ENCODE peak calls at places on chromosomes 16 and 17, in seven cellular contexts. I is neural crest cell; S is bronchial epithelial cell; D is CD8-positive, alpha-beta T cell; A is mammary epithelial cell; H is fibroblast of the aortic adventitia; Y is heart left ventricle. L is an unnamed sample.

GRCh38 chr16:4273858-4274291 is 1.1 kb upstream of the TFAP4 start:
- DNase-seq in D (peak), H (peak), Y (peak), A (peak), I (peak), S (peak), L (peak)

GRCh38 chr17:74842599-74843351 is 16.9 kb downstream of the GRIN2C start:
- DNase-seq in I (peak), A (no peak), D (no peak), Y (peak), S (peak), H (peak), L (peak)

GRCh38 chr17:34393401-34393800 is 30.4 kb upstream of the CCL1 start:
- DNase-seq in Y (no peak), A (no peak), I (no peak), H (no peak), D (no peak), S (no peak), L (no peak)

GRCh38 chr16:29290631-29291247 is 115.8 kb downstream of the NPIPB11 start:
- DNase-seq in Y (peak), S (peak), H (peak), D (peak), A (peak), I (peak), L (peak)

GRCh38 chr17:38958326-38958725 is 8.9 kb downstream of the FBXO47 start:
- DNase-seq in I (no peak), S (no peak), H (peak), Y (no peak), A (no peak), D (no peak), L (no peak)

GRCh38 chr17:333626-334396 is 18.8 kb downstream of the RPH3AL start:
- DNase-seq in Y (peak), D (no peak), A (no peak), H (peak), S (no peak), I (peak), L (no peak)

GRCh38 chr17:70034158-70034557 is 40.9 kb upstream of the KCNJ16 start:
- DNase-seq in A (no peak), S (peak), D (no peak), Y (no peak), I (no peak), H (peak), L (no peak)

GRCh38 chr16:66996324-66996982 is 8.1 kb downstream of the CES4A start:
- DNase-seq in Y (peak), D (no peak), S (peak), H (peak), I (no peak), A (peak), L (no peak)

GRCh38 chr17:49193513-49194296 is 16.7 kb downstream of the GNGT2 start:
- DNase-seq in H (peak), I (peak), D (no peak), S (peak), Y (peak), A (peak), L (peak)

GRCh38 chr16:50861451-50861850 is 119.6 kb downstream of the CYLD start:
- DNase-seq in I (no peak), H (no peak), S (no peak), D (no peak), Y (no peak), A (no peak), L (no peak)

GRCh38 chr17:65684631-65685030 is 123.2 kb upstream of the AXIN2 start:
- DNase-seq in A (peak), D (no peak), S (peak), I (no peak), H (no peak), Y (no peak), L (no peak)

GRCh38 chr16:9885876-9886275 is 296.4 kb downstream of the GRIN2A start:
- DNase-seq in Y (no peak), D (no peak), H (no peak), S (peak), I (no peak), A (peak), L (no peak)

GRCh38 chr17:72407336-72408121 is 286.7 kb downstream of the SOX9 start:
- DNase-seq in H (peak), Y (peak), D (no peak), S (peak), I (no peak), A (peak), L (peak)

GRCh38 chr17:80308672-80309517 is 48.2 kb downstream of the RNF213 start:
- DNase-seq in D (no peak), I (no peak), H (peak), A (no peak), Y (no peak), S (no peak), L (no peak)

GRCh38 chr16:4690946-4691665 is 2.3 kb upstream of the NUDT16L1 start:
- DNase-seq in D (no peak), S (no peak), A (no peak), Y (peak), I (no peak), H (no peak), L (no peak)

GRCh38 chr17:78676415-78677302 is 99.5 kb upstream of the DNAH17 start:
- DNase-seq in H (no peak), D (no peak), I (no peak), S (no peak), Y (no peak), A (no peak), L (no peak)

GRCh38 chr17:31171711-31172110 is 76.9 kb downstream of the NF1 start:
- DNase-seq in H (no peak), S (no peak), A (no peak), I (no peak), D (no peak), Y (no peak), L (no peak)

GRCh38 chr17:59149841-59150511 is 5.0 kb downstream of the SKA2 start:
- DNase-seq in Y (no peak), A (peak), I (no peak), D (no peak), H (no peak), S (peak), L (no peak)

GRCh38 chr16:57235128-57236092 is 9.6 kb upstream of the ARL2BP start:
- DNase-seq in Y (no peak), H (peak), D (no peak), A (no peak), S (peak), I (no peak), L (no peak)

GRCh38 chr16:31331141-31331764 is 23.7 kb upstream of the ITGAX start:
- DNase-seq in S (no peak), D (peak), I (no peak), A (no peak), Y (no peak), H (no peak), L (no peak)

GRCh38 chr16:55842369-55843104 is 9.6 kb upstream of the CES1 start:
- DNase-seq in I (peak), D (peak), A (peak), H (peak), S (peak), Y (no peak), L (peak)

GRCh38 chr17:30323895-30324319 is 9.9 kb downstream of the TMIGD1 start:
- DNase-seq in A (peak), Y (no peak), I (no peak), D (peak), H (peak), S (peak), L (peak)

GRCh38 chr17:33986566-33986965 is 268.5 kb upstream of the CCL2 start:
- DNase-seq in S (no peak), D (no peak), I (no peak), H (no peak), A (no peak), Y (no peak), L (no peak)

GRCh38 chr17:10421946-10422542 is at the start of gene MYH8:
- DNase-seq in I (no peak), A (no peak), D (no peak), Y (no peak), S (no peak), H (no peak), L (no peak)

GRCh38 chr17:47993964-47994363 is 23.1 kb downstream of the CDK5RAP3 start:
- DNase-seq in D (no peak), A (no peak), S (no peak), I (no peak), H (no peak), Y (no peak), L (no peak)

GRCh38 chr16:50381679-50382440 is 13.1 kb upstream of the BRD7 start:
- DNase-seq in S (no peak), A (no peak), Y (no peak), H (no peak), D (no peak), I (no peak), L (peak)

GRCh38 chr17:42406602-42407288 is 16.3 kb downstream of the CAVIN1 start:
- DNase-seq in D (no peak), A (no peak), S (no peak), I (no peak), H (peak), Y (no peak), L (no peak)

GRCh38 chr16:88936008-88936912 is 40.7 kb downstream of the CBFA2T3 start:
- DNase-seq in S (no peak), A (no peak), I (no peak), H (no peak), D (no peak), Y (no peak), L (peak)

GRCh38 chr17:30454635-30455034 is 22.6 kb upstream of the GOSR1 start:
- DNase-seq in D (no peak), A (no peak), H (no peak), S (no peak), I (no peak), Y (no peak), L (no peak)

GRCh38 chr16:70646260-70647241 is at the start of gene IL34:
- DNase-seq in S (no peak), A (no peak), I (no peak), Y (no peak), D (no peak), H (peak), L (peak)
- TF ChIP-seq CTCF in S (no peak), A (no peak), I (no peak), Y (no peak), D (no peak), H (no peak), L (no peak)

DNA sequence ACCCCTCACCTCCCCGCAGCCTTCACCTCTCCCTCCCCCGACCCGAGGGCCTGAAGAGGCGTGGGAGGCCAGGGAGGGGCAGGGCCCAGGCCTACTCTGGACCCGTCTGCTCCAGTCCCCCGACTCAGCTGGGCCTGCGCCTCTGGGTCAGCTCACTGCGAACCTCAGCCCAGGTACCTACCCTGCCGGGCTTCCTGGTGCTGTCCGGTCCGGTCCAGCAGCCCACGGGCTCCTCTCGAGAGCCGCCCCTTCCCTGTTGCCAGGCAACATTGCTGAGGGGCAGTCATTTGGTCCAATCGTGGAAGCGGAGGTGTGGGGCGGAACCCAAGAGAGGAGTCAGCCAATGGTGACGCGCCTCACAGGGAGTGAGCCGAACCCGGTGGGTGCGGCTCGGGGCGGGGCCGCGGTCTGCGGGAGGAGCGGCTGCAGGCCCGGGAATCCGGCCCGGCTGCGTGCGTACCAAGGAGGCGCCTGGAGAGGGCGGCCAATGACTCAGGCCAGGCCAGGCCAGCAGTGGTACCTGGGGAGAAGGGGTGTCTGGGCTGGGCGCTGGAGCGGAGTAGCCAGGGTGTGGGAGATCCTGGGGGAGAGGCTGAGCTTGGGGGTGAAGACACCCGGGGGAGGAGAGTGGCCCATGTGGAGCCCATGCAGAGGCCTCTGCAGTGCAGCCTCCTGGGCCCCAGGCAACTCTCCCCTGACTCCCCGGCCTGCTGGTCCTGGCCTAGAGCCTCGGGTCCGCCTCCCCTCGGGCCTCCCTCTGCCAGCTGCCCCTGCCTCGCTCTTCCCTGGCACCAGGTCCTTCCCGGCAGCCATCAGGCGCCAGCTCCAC is at the start of gene MEAK7:
- DNase-seq in S (peak), H (peak), I (peak), A (peak), Y (peak), D (peak), L (peak)
- TF ChIP-seq CTCF in S (no peak), H (no peak), I (no peak), A (no peak), Y (no peak), D (no peak), L (no peak)

GRCh38 chr16:81061855-81062608 is 15.0 kb downstream of the C16orf46 start:
- DNase-seq in D (no peak), Y (no peak), H (no peak), A (no peak), S (no peak), I (no peak), L (no peak)
- TF ChIP-seq CTCF in D (no peak), Y (no peak), H (no peak), A (peak), S (no peak), I (no peak), L (no peak)

GRCh38 chr17:75945202-75945601 is 4.4 kb upstream of the FBF1 start:
- DNase-seq in H (no peak), I (no peak), A (no peak), Y (no peak), D (no peak), S (no peak), L (no peak)

GRCh38 chr17:75950850-75951554 is 10.2 kb upstream of the FBF1 start:
- DNase-seq in S (no peak), D (no peak), A (no peak), H (peak), Y (no peak), I (no peak), L (no peak)

GRCh38 chr17:75950421-75950820 is 9.6 kb upstream of the FBF1 start:
- DNase-seq in S (no peak), A (no peak), Y (no peak), D (no peak), H (no peak), I (no peak), L (no peak)
- TF ChIP-seq CTCF in S (no peak), A (no peak), Y (no peak), D (no peak), H (no peak), I (no peak), L (no peak)

GRCh38 chr17:4362141-4362540 is 4.3 kb downstream of the UBE2G1 start:
- DNase-seq in H (peak), S (no peak), D (no peak), Y (no peak), A (no peak), I (no peak), L (no peak)
- TF ChIP-seq CTCF in H (peak), S (no peak), D (no peak), Y (no peak), A (no peak), I (no peak), L (no peak)

GRCh38 chr16:65510850-65511249 is 389.0 kb upstream of the CDH11 start:
- DNase-seq in Y (no peak), A (no peak), I (no peak), D (no peak), S (no peak), H (no peak), L (no peak)

GRCh38 chr16:65515193-65515592 is 393.3 kb upstream of the CDH11 start:
- DNase-seq in D (no peak), S (no peak), A (no peak), H (no peak), Y (no peak), I (no peak), L (no peak)

GRCh38 chr16:65509172-65509571 is 387.3 kb upstream of the CDH11 start:
- DNase-seq in D (no peak), A (peak), Y (no peak), H (no peak), S (peak), I (no peak), L (no peak)

DNA sequence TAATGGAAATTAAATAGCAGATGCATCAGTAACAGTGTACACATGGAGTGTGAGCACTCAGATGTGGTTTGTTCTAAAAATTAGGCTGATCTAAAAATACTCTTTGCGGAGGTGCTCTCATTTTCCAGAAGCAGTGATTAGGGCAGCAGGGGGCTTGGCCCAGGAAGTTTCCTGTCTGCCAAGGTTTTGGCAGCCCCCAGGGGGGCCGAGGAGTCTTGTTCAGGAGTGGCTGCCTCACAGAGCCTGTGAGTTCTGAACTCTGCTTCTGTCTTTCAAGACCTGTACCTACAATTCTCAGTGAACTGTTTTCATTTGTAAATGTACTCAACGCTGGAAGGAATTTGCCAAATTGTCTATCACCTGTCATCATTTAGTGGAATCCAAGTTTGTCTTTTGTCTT is 388.4 kb upstream of the CDH11 start:
- DNase-seq in I (no peak), A (no peak), S (no peak), Y (no peak), H (no peak), D (no peak), L (no peak)
- TF ChIP-seq CTCF in I (no peak), A (no peak), S (no peak), Y (no peak), H (no peak), D (no peak), L (no peak)

GRCh38 chr17:44254696-44255095 is 13.2 kb downstream of the SLC4A1 start:
- DNase-seq in A (no peak), H (no peak), Y (no peak), I (no peak), S (no peak), D (no peak), L (no peak)
- TF ChIP-seq CTCF in A (no peak), H (no peak), Y (no peak), I (no peak), S (no peak), D (no peak), L (no peak)

DNA sequence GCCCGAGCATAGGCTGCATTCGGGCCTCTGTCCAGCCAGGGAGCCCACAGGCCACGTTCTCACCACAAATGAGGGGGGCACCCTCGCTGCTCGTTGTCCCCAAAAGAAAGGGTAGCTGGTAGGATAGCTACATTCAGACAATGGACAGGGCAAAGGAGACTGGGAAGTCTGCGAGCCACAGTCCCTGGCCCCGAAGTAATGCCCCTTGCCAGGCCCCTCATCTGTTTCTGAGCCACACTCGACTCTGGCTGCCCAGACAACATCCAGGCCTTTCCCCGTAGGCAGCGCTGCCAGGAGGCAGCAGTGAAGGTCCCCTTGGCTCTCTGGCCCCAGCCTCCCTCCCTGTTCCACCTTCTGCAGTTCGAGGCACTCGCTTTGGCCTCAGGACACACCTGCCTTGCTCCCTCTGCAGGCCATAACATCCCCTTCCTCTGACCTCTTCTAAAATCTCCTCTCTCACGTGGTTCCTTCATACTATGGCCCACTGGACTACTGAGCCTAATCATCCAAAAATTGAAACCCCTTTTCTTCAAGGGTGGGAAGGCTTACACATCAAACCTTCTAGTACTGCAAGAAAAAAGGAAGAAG is 12.2 kb downstream of the AIPL1 start:
- DNase-seq in D (no peak), A (no peak), H (no peak), I (no peak), Y (no peak), S (no peak), L (no peak)
- TF ChIP-seq CTCF in D (no peak), A (no peak), H (no peak), I (no peak), Y (no peak), S (no peak), L (no peak)